ENCODE peak calls at places on chromosome 13, in six cellular contexts. K, T, R, B, U and E are unnamed samples.

GRCh38 chr13:49637989-49638388 is 9.7 kb downstream of the ARL11 start:
- DNase-seq in K (no peak), T (no peak), R (no peak), B (no peak), U (no peak), E (no peak)

GRCh38 chr13:27965740-27966640 is 3.1 kb downstream of the CDX2 start:
- DNase-seq in K (no peak), T (no peak), R (no peak), B (no peak), U (peak), E (no peak)

GRCh38 chr13:19089315-19089714 is 92.3 kb downstream of the TUBA3C start:
- DNase-seq in K (no peak), T (no peak), R (no peak), B (no peak), U (peak), E (no peak)

GRCh38 chr13:50129065-50129922 is 114.0 kb downstream of the KCNRG start:
- DNase-seq in K (no peak), T (no peak), R (no peak), B (no peak), U (no peak), E (no peak)

GRCh38 chr13:85806553-85807175 is 7.4 kb upstream of the SLITRK6 start:
- DNase-seq in K (peak), T (no peak), R (no peak), B (peak), U (peak), E (peak)

GRCh38 chr13:23570099-23570926 is at the start of gene TNFRSF19:
- DNase-seq in K (peak), T (no peak), R (peak), B (peak), U (no peak), E (no peak)

GRCh38 chr13:37602743-37603381 is 4.3 kb upstream of the POSTN start:
- DNase-seq in K (peak), T (no peak), R (no peak), B (peak), U (peak), E (no peak)

GRCh38 chr13:23279321-23279720 is 98.5 kb downstream of the SGCG start:
- DNase-seq in K (no peak), T (no peak), R (no peak), B (no peak), U (no peak), E (no peak)

GRCh38 chr13:96925869-96926628 is 68.2 kb downstream of the OXGR1 start:
- DNase-seq in K (no peak), T (no peak), R (no peak), B (no peak), U (peak), E (no peak)

GRCh38 chr13:60018536-60018935 is 145.2 kb downstream of the DIAPH3 start:
- DNase-seq in K (no peak), T (no peak), R (no peak), B (no peak), U (no peak), E (no peak)

GRCh38 chr13:38830442-38831045 is 143.7 kb downstream of the FREM2 start:
- DNase-seq in K (no peak), T (no peak), R (no peak), B (no peak), U (no peak), E (no peak)

GRCh38 chr13:41654800-41655199 is 197.4 kb downstream of the RGCC start:
- DNase-seq in K (no peak), T (no peak), R (no peak), B (no peak), U (no peak), E (no peak)

GRCh38 chr13:30364133-30364532 is 56.8 kb upstream of the KATNAL1 start:
- DNase-seq in K (peak), T (no peak), R (no peak), B (peak), U (no peak), E (no peak)

GRCh38 chr13:112752711-112753541 is 63.1 kb downstream of the ATP11A start:
- DNase-seq in K (peak), T (no peak), R (no peak), B (peak), U (no peak), E (no peak)

GRCh38 chr13:28171266-28171665 is 32.9 kb downstream of the PAN3 start:
- DNase-seq in K (no peak), T (no peak), R (no peak), B (no peak), U (no peak), E (no peak)

GRCh38 chr13:61275740-61276139 is 139.9 kb downstream of the PCDH20 start:
- DNase-seq in K (no peak), T (no peak), R (no peak), B (no peak), U (no peak), E (no peak)

GRCh38 chr13:53782400-53783030 is 753.9 kb downstream of the OLFM4 start:
- DNase-seq in K (peak), T (no peak), R (peak), B (peak), U (peak), E (peak)

GRCh38 chr13:80399340-80400163 is 58.6 kb upstream of the SPRY2 start:
- DNase-seq in K (peak), T (no peak), R (no peak), B (no peak), U (no peak), E (no peak)

GRCh38 chr13:52954838-52955237 is 73.8 kb upstream of the OLFM4 start:
- DNase-seq in K (no peak), T (no peak), R (no peak), B (no peak), U (no peak), E (no peak)

GRCh38 chr13:72304121-72304745 is 423.2 kb downstream of the MZT1 start:
- DNase-seq in K (peak), T (no peak), R (no peak), B (peak), U (no peak), E (no peak)

GRCh38 chr13:100491164-100491847 is 97.3 kb downstream of the GGACT start:
- DNase-seq in K (peak), T (no peak), R (no peak), B (peak), U (no peak), E (no peak)

GRCh38 chr13:42526276-42526675 is 47.7 kb upstream of the TNFSF11 start:
- DNase-seq in K (no peak), T (no peak), R (no peak), B (no peak), U (no peak), E (no peak)

GRCh38 chr13:40221460-40222201 is 444.8 kb downstream of the FOXO1 start:
- DNase-seq in K (peak), T (no peak), R (no peak), B (no peak), U (peak), E (no peak)

GRCh38 chr13:30818323-30818960 is 83.1 kb downstream of the ALOX5AP start:
- DNase-seq in K (peak), T (no peak), R (no peak), B (peak), U (no peak), E (no peak)

GRCh38 chr13:65605386-65605785 is 1624.8 kb downstream of the PCDH9 start:
- DNase-seq in K (no peak), T (no peak), R (no peak), B (no peak), U (no peak), E (no peak)

GRCh38 chr13:76472916-76473315 is 413.3 kb downstream of the KCTD12 start:
- DNase-seq in K (no peak), T (no peak), R (no peak), B (no peak), U (no peak), E (no peak)

GRCh38 chr13:96499646-96500045 is 409.7 kb downstream of the HS6ST3 start:
- DNase-seq in K (no peak), T (no peak), R (no peak), B (no peak), U (no peak), E (no peak)

GRCh38 chr13:50244913-50245574 is 229.8 kb downstream of the KCNRG start:
- DNase-seq in K (peak), T (peak), R (no peak), B (peak), U (peak), E (no peak)

GRCh38 chr13:106650690-106651205 is 82.8 kb upstream of the ARGLU1 start:
- DNase-seq in K (peak), T (no peak), R (no peak), B (peak), U (no peak), E (no peak)

GRCh38 chr13:31115616-31116015 is 46.1 kb downstream of the HSPH1 start:
- DNase-seq in K (no peak), T (no peak), R (no peak), B (no peak), U (no peak), E (no peak)